ENCODE peak calls at places on chromosomes 3 and 15, in eight cellular contexts. K is cardiac muscle cell; S is activated CD4-positive, alpha-beta T cell treated with anti-CD3 and anti-CD28 coated beads for 24 hours; H is NCI-H345; G is stimulated activated CD4-positive, alpha-beta T cell treated with anti-CD3 and anti-CD28 coated beads, Interleukin-4, amount 100 ng/mL, for 1 hour; I is stimulated activated CD8-positive, alpha-beta memory T cell treated with anti-CD3 and anti-CD28 coated beads, Interleukin-12 subunit alpha, Interleukin-12 subunit beta, amount 100 ng/mL, for 4 hours; M is activated CD8-positive, alpha-beta memory T cell treated with anti-CD3 and anti-CD28 coated beads, Interleukin-2, amount 50 U/mL, for 4 hours; A is IMR-90. V is an unnamed sample.

GRCh38 chr15:47822066-47822465 is 104.8 kb downstream of the SEMA6D start:
- DNase-seq in K (no peak), S (no peak), H (no peak), G (no peak), I (no peak), M (no peak), A (no peak), V (no peak)

GRCh38 chr3:197501496-197501878 is 54.3 kb downstream of the BDH1 start:
- DNase-seq in K (peak; percentile 62), S (no peak), H (no peak), G (no peak), I (no peak), M (no peak), A (peak; percentile 31), V (no peak)

GRCh38 chr3:24981924-24982323 is 446.1 kb upstream of the RARB start:
- DNase-seq in K (no peak), S (no peak), H (no peak), G (no peak), I (no peak), M (no peak), A (no peak), V (no peak)

GRCh38 chr3:57160046-57160730 is 5.0 kb downstream of the IL17RD start:
- DNase-seq in K (no peak), S (no peak), H (no peak), G (no peak), I (no peak), M (no peak), A (no peak), V (no peak)

GRCh38 chr15:31296304-31297220 is 30.1 kb upstream of the KLF13 start:
- DNase-seq in K (no peak), S (no peak), H (peak; percentile 49), G (no peak), I (no peak), M (no peak), A (no peak), V (no peak)

GRCh38 chr3:194985031-194985578 is 285.9 kb downstream of the XXYLT1 start:
- DNase-seq in K (peak; percentile 91), S (no peak), H (no peak), G (no peak), I (no peak), M (no peak), A (peak; percentile 47), V (no peak)

GRCh38 chr3:72591522-72592421 is 256.5 kb downstream of the SHQ1 start:
- DNase-seq in K (peak; percentile 84), S (no peak), H (no peak), G (no peak), I (no peak), M (no peak), A (peak; percentile 69), V (no peak)

GRCh38 chr3:79018671-79019136 is 749.1 kb downstream of the ROBO1 start:
- DNase-seq in K (peak; percentile 83), S (no peak), H (peak; percentile 55), G (no peak), I (no peak), M (peak; percentile 33), A (peak; percentile 64), V (no peak)

GRCh38 chr3:102180291-102180931 is 254.4 kb upstream of the ZPLD1 start:
- DNase-seq in K (peak; percentile 94), S (no peak), H (no peak), G (no peak), I (no peak), M (no peak), A (peak; percentile 95), V (no peak)

GRCh38 chr15:57436961-57437360 is 60.7 kb downstream of the CGNL1 start:
- DNase-seq in K (no peak), S (no peak), H (no peak), G (no peak), I (no peak), M (no peak), A (no peak), V (no peak)

GRCh38 chr3:44954962-44955361 is 21.0 kb downstream of the ZDHHC3 start:
- DNase-seq in K (peak; percentile 54), S (no peak), H (no peak), G (no peak), I (no peak), M (no peak), A (peak; percentile 70), V (no peak)

GRCh38 chr15:36472672-36473071 is 106.8 kb upstream of the CDIN1 start:
- DNase-seq in K (no peak), S (no peak), H (no peak), G (no peak), I (no peak), M (no peak), A (peak; percentile 35), V (no peak)

GRCh38 chr3:159482241-159483031 is 506.2 kb upstream of the IL12A start:
- DNase-seq in K (no peak), S (no peak), H (no peak), G (no peak), I (no peak), M (no peak), A (no peak), V (no peak)

GRCh38 chr15:66145242-66146182 is 108.0 kb downstream of the MEGF11 start:
- DNase-seq in K (no peak), S (no peak), H (no peak), G (no peak), I (no peak), M (no peak), A (no peak), V (no peak)

GRCh38 chr3:17846466-17846865 is 104.0 kb upstream of the TBC1D5 start:
- DNase-seq in K (no peak), S (no peak), H (no peak), G (no peak), I (no peak), M (no peak), A (peak; percentile 13), V (no peak)

GRCh38 chr3:192410684-192410960 is 316.7 kb downstream of the FGF12 start:
- DNase-seq in K (no peak), S (no peak), H (no peak), G (no peak), I (no peak), M (no peak), A (no peak), V (no peak)

GRCh38 chr3:128993461-128994172 is at the start of gene CFAP92:
- DNase-seq in K (peak; percentile 76), S (peak; percentile 85), H (peak; percentile 78), G (peak; percentile 89), I (peak; percentile 81), M (peak; percentile 92), A (peak; percentile 40), V (peak; percentile 84)

GRCh38 chr3:123930426-123930825 is 30.6 kb downstream of the CCDC14 start:
- DNase-seq in K (peak; percentile 0), S (no peak), H (no peak), G (no peak), I (no peak), M (no peak), A (no peak), V (no peak)

GRCh38 chr15:94584833-94585244 is 353.5 kb downstream of the MCTP2 start:
- DNase-seq in K (peak; percentile 57), S (peak; percentile 28), H (no peak), G (peak; percentile 26), I (no peak), M (peak; percentile 19), A (no peak), V (peak; percentile 5)

GRCh38 chr3:77931272-77932009 is 891.5 kb downstream of the ROBO2 start:
- DNase-seq in K (peak; percentile 41), S (no peak), H (peak; percentile 76), G (no peak), I (no peak), M (no peak), A (peak; percentile 9), V (no peak)

GRCh38 chr15:64856429-64857145 is 14.9 kb downstream of the PLEKHO2 start:
- DNase-seq in K (peak; percentile 76), S (no peak), H (no peak), G (no peak), I (no peak), M (no peak), A (peak; percentile 80), V (no peak)

GRCh38 chr3:54443572-54444161 is 321.3 kb downstream of the CACNA2D3 start:
- DNase-seq in K (no peak), S (no peak), H (no peak), G (no peak), I (no peak), M (no peak), A (no peak), V (no peak)

GRCh38 chr3:141849056-141849814 is 27.2 kb upstream of the ATP1B3 start:
- DNase-seq in K (no peak), S (no peak), H (no peak), G (no peak), I (no peak), M (no peak), A (no peak), V (no peak)

GRCh38 chr3:112360574-112360973 is 27.6 kb downstream of the CD200 start:
- DNase-seq in K (peak; percentile 54), S (no peak), H (no peak), G (no peak), I (no peak), M (no peak), A (peak; percentile 40), V (no peak)

GRCh38 chr3:12758025-12758830 is 831 bp downstream of the TMEM40 start:
- DNase-seq in K (peak; percentile 81), S (no peak), H (no peak), G (no peak), I (no peak), M (no peak), A (peak; percentile 67), V (no peak)

GRCh38 chr15:31556494-31557150 is 230.0 kb downstream of the KLF13 start:
- DNase-seq in K (peak; percentile 13), S (no peak), H (no peak), G (no peak), I (no peak), M (no peak), A (no peak), V (no peak)

GRCh38 chr15:97446138-97446537 is 514.4 kb upstream of the ARRDC4 start:
- DNase-seq in K (no peak), S (no peak), H (no peak), G (no peak), I (no peak), M (no peak), A (no peak), V (no peak)

GRCh38 chr3:12287727-12288465 is 974 bp upstream of the PPARG start:
- DNase-seq in K (peak; percentile 68), S (no peak), H (no peak), G (no peak), I (no peak), M (no peak), A (no peak), V (no peak)

GRCh38 chr15:39466428-39466827 is 114.5 kb upstream of the THBS1 start:
- DNase-seq in K (no peak), S (no peak), H (no peak), G (no peak), I (no peak), M (no peak), A (peak; percentile 39), V (no peak)

GRCh38 chr3:168002786-168003368 is 92.8 kb downstream of the GOLIM4 start:
- DNase-seq in K (peak; percentile 43), S (no peak), H (peak; percentile 24), G (no peak), I (no peak), M (no peak), A (peak; percentile 47), V (no peak)

GRCh38 chr3:65854606-65855304 is 184.0 kb downstream of the MAGI1 start:
- DNase-seq in K (no peak), S (no peak), H (peak; percentile 50), G (no peak), I (no peak), M (no peak), A (peak; percentile 47), V (peak; percentile 1)

GRCh38 chr3:105409364-105409763 is 42.7 kb downstream of the ALCAM start:
- DNase-seq in K (no peak), S (no peak), H (no peak), G (no peak), I (no peak), M (no peak), A (no peak), V (no peak)

GRCh38 chr15:65374334-65374733 is 3.5 kb downstream of the IGDCC3 start:
- DNase-seq in K (no peak), S (no peak), H (no peak), G (no peak), I (no peak), M (no peak), A (no peak), V (no peak)

GRCh38 chr3:183328823-183329222 is 75.8 kb downstream of the B3GNT5 start:
- DNase-seq in K (peak; percentile 60), S (no peak), H (no peak), G (no peak), I (no peak), M (no peak), A (peak; percentile 17), V (no peak)

V was measured in GM18507.